ENCODE peak calls at places on chromosomes 7 and 10, in eight cellular contexts. One of them, this sample, is unnamed.

GRCh38 chr7:134804854-134805253 is 25.4 kb downstream of the CALD1 start:
- DNase-seq in activated naive CD8-positive, alpha-beta T cell treated with anti-CD3 and anti-CD28 coated beads for 36 hours: no peak
- DNase-seq in lung: no peak
- DNase-seq in NCI-H774: no peak
- DNase-seq in activated T-cell treated with anti-CD3 and anti-CD28 coated beads, Interleukin-2, amount 50 U/mL, for 1 hour: no peak
- DNase-seq in GM10248: no peak
- DNase-seq in chondrocyte: no peak
- DNase-seq in CD8-positive, alpha-beta memory T cell: no peak
- DNase-seq in this sample: no peak

GRCh38 chr10:69624245-69624786 is 5.7 kb upstream of the FAM241B start:
- DNase-seq in CD8-positive, alpha-beta memory T cell: no peak
- DNase-seq in activated T-cell treated with anti-CD3 and anti-CD28 coated beads, Interleukin-2, amount 50 U/mL, for 1 hour: no peak
- DNase-seq in lung: no peak
- DNase-seq in activated naive CD8-positive, alpha-beta T cell treated with anti-CD3 and anti-CD28 coated beads for 36 hours: no peak
- DNase-seq in GM10248: no peak
- DNase-seq in NCI-H774: no peak
- DNase-seq in chondrocyte: no peak
- DNase-seq in this sample: no peak

GRCh38 chr7:98826400-98826799 is 43.4 kb downstream of the TMEM130 start:
- DNase-seq in GM10248: no peak
- DNase-seq in CD8-positive, alpha-beta memory T cell: no peak
- DNase-seq in lung: no peak
- DNase-seq in chondrocyte: no peak
- DNase-seq in activated T-cell treated with anti-CD3 and anti-CD28 coated beads, Interleukin-2, amount 50 U/mL, for 1 hour: no peak
- DNase-seq in activated naive CD8-positive, alpha-beta T cell treated with anti-CD3 and anti-CD28 coated beads for 36 hours: no peak
- DNase-seq in NCI-H774: no peak
- DNase-seq in this sample: peak; percentile 32

GRCh38 chr7:37045786-37046185 is 321.5 kb upstream of the AOAH start:
- DNase-seq in activated naive CD8-positive, alpha-beta T cell treated with anti-CD3 and anti-CD28 coated beads for 36 hours: no peak
- DNase-seq in lung: no peak
- DNase-seq in activated T-cell treated with anti-CD3 and anti-CD28 coated beads, Interleukin-2, amount 50 U/mL, for 1 hour: no peak
- DNase-seq in NCI-H774: no peak
- DNase-seq in GM10248: no peak
- DNase-seq in chondrocyte: no peak
- DNase-seq in CD8-positive, alpha-beta memory T cell: no peak
- DNase-seq in this sample: no peak

GRCh38 chr7:44103941-44104879 is at the start of gene AEBP1:
- DNase-seq in CD8-positive, alpha-beta memory T cell: no peak
- DNase-seq in lung: no peak
- DNase-seq in activated T-cell treated with anti-CD3 and anti-CD28 coated beads, Interleukin-2, amount 50 U/mL, for 1 hour: peak; percentile 49
- DNase-seq in GM10248: peak; percentile 62
- DNase-seq in activated naive CD8-positive, alpha-beta T cell treated with anti-CD3 and anti-CD28 coated beads for 36 hours: peak; percentile 53
- DNase-seq in chondrocyte: peak; percentile 83
- DNase-seq in NCI-H774: no peak
- DNase-seq in this sample: peak; percentile 49

GRCh38 chr7:42763137-42763551 is 148.7 kb downstream of the C7orf25 start:
- DNase-seq in activated naive CD8-positive, alpha-beta T cell treated with anti-CD3 and anti-CD28 coated beads for 36 hours: no peak
- DNase-seq in GM10248: no peak
- DNase-seq in NCI-H774: no peak
- DNase-seq in CD8-positive, alpha-beta memory T cell: no peak
- DNase-seq in lung: no peak
- DNase-seq in chondrocyte: no peak
- DNase-seq in activated T-cell treated with anti-CD3 and anti-CD28 coated beads, Interleukin-2, amount 50 U/mL, for 1 hour: no peak
- DNase-seq in this sample: no peak

GRCh38 chr7:29798422-29798821 is 7.9 kb upstream of the WIPF3 start:
- DNase-seq in lung: no peak
- DNase-seq in CD8-positive, alpha-beta memory T cell: no peak
- DNase-seq in GM10248: no peak
- DNase-seq in chondrocyte: no peak
- DNase-seq in activated T-cell treated with anti-CD3 and anti-CD28 coated beads, Interleukin-2, amount 50 U/mL, for 1 hour: no peak
- DNase-seq in NCI-H774: no peak
- DNase-seq in activated naive CD8-positive, alpha-beta T cell treated with anti-CD3 and anti-CD28 coated beads for 36 hours: no peak
- DNase-seq in this sample: no peak

GRCh38 chr7:71739520-71740195 is 607.7 kb downstream of the GALNT17 start:
- DNase-seq in GM10248: no peak
- DNase-seq in lung: no peak
- DNase-seq in chondrocyte: no peak
- DNase-seq in CD8-positive, alpha-beta memory T cell: no peak
- DNase-seq in activated T-cell treated with anti-CD3 and anti-CD28 coated beads, Interleukin-2, amount 50 U/mL, for 1 hour: no peak
- DNase-seq in NCI-H774: no peak
- DNase-seq in activated naive CD8-positive, alpha-beta T cell treated with anti-CD3 and anti-CD28 coated beads for 36 hours: no peak
- DNase-seq in this sample: no peak

GRCh38 chr10:92592761-92593552 is at the start of gene KIF11:
- DNase-seq in CD8-positive, alpha-beta memory T cell: peak; percentile 95
- DNase-seq in NCI-H774: peak; percentile 87
- DNase-seq in activated T-cell treated with anti-CD3 and anti-CD28 coated beads, Interleukin-2, amount 50 U/mL, for 1 hour: peak; percentile 96
- DNase-seq in lung: peak; percentile 97
- DNase-seq in activated naive CD8-positive, alpha-beta T cell treated with anti-CD3 and anti-CD28 coated beads for 36 hours: peak; percentile 96
- DNase-seq in chondrocyte: peak; percentile 98
- DNase-seq in GM10248: peak; percentile 93
- DNase-seq in this sample: peak; percentile 99

GRCh38 chr7:33841031-33841430 is 64.3 kb upstream of the BMPER start:
- DNase-seq in GM10248: no peak
- DNase-seq in activated naive CD8-positive, alpha-beta T cell treated with anti-CD3 and anti-CD28 coated beads for 36 hours: no peak
- DNase-seq in lung: no peak
- DNase-seq in chondrocyte: no peak
- DNase-seq in CD8-positive, alpha-beta memory T cell: no peak
- DNase-seq in NCI-H774: no peak
- DNase-seq in activated T-cell treated with anti-CD3 and anti-CD28 coated beads, Interleukin-2, amount 50 U/mL, for 1 hour: no peak
- DNase-seq in this sample: peak; percentile 55